ENCODE peak calls at places on chromosomes 3 and 15, in seven cellular contexts. One of them, this sample, is unnamed.

GRCh38 chr3:158845748-158846350 is 44.0 kb downstream of the MFSD1 start:
- DNase-seq in caudate nucleus: no peak
- DNase-seq in A172: peak; percentile 56
- DNase-seq in NCI-H2171: peak; percentile 35
- DNase-seq in Caco-2: no peak
- DNase-seq in CD8-positive, alpha-beta memory T cell: peak; percentile 54
- DNase-seq in astrocyte of the spinal cord: peak; percentile 42
- DNase-seq in this sample: peak; percentile 46

GRCh38 chr3:184756151-184756681 is 44.4 kb upstream of the MAGEF1 start:
- DNase-seq in caudate nucleus: no peak
- DNase-seq in A172: no peak
- DNase-seq in NCI-H2171: no peak
- DNase-seq in Caco-2: no peak
- DNase-seq in CD8-positive, alpha-beta memory T cell: no peak
- DNase-seq in astrocyte of the spinal cord: no peak
- DNase-seq in this sample: no peak

GRCh38 chr15:51172190-51172589 is 77.5 kb upstream of the TNFAIP8L3 start:
- DNase-seq in caudate nucleus: no peak
- DNase-seq in A172: peak; percentile 6
- DNase-seq in NCI-H2171: no peak
- DNase-seq in Caco-2: no peak
- DNase-seq in CD8-positive, alpha-beta memory T cell: no peak
- DNase-seq in astrocyte of the spinal cord: no peak
- DNase-seq in this sample: no peak

GRCh38 chr15:97545799-97546198 is 414.7 kb upstream of the ARRDC4 start:
- DNase-seq in caudate nucleus: no peak
- DNase-seq in A172: no peak
- DNase-seq in NCI-H2171: no peak
- DNase-seq in Caco-2: no peak
- DNase-seq in CD8-positive, alpha-beta memory T cell: no peak
- DNase-seq in astrocyte of the spinal cord: no peak
- DNase-seq in this sample: no peak

GRCh38 chr3:24545917-24546316 is 51.3 kb upstream of the THRB start:
- DNase-seq in caudate nucleus: no peak
- DNase-seq in A172: no peak
- DNase-seq in NCI-H2171: no peak
- DNase-seq in Caco-2: no peak
- DNase-seq in CD8-positive, alpha-beta memory T cell: no peak
- DNase-seq in astrocyte of the spinal cord: no peak
- DNase-seq in this sample: no peak

GRCh38 chr15:56915888-56916287 is 2.6 kb upstream of the TCF12 start:
- DNase-seq in caudate nucleus: no peak
- DNase-seq in A172: no peak
- DNase-seq in NCI-H2171: no peak
- DNase-seq in Caco-2: no peak
- DNase-seq in CD8-positive, alpha-beta memory T cell: no peak
- DNase-seq in astrocyte of the spinal cord: no peak
- DNase-seq in this sample: no peak

GRCh38 chr15:74369756-74370155 is 2.3 kb upstream of the CYP11A1 start:
- DNase-seq in caudate nucleus: no peak
- DNase-seq in A172: no peak
- DNase-seq in NCI-H2171: no peak
- DNase-seq in Caco-2: no peak
- DNase-seq in CD8-positive, alpha-beta memory T cell: no peak
- DNase-seq in astrocyte of the spinal cord: no peak
- DNase-seq in this sample: no peak

GRCh38 chr15:39016706-39017105 is 452.1 kb upstream of the RASGRP1 start:
- DNase-seq in caudate nucleus: no peak
- DNase-seq in A172: peak; percentile 89
- DNase-seq in NCI-H2171: no peak
- DNase-seq in Caco-2: no peak
- DNase-seq in CD8-positive, alpha-beta memory T cell: no peak
- DNase-seq in astrocyte of the spinal cord: peak; percentile 44
- DNase-seq in this sample: no peak

GRCh38 chr3:81744366-81744765 is 17.1 kb downstream of the GBE1 start:
- DNase-seq in caudate nucleus: no peak
- DNase-seq in A172: peak; percentile 95
- DNase-seq in NCI-H2171: no peak
- DNase-seq in Caco-2: no peak
- DNase-seq in CD8-positive, alpha-beta memory T cell: no peak
- DNase-seq in astrocyte of the spinal cord: peak; percentile 90
- DNase-seq in this sample: peak; percentile 85

GRCh38 chr3:147361671-147362420 is 44.5 kb downstream of the ZIC4 start:
- DNase-seq in caudate nucleus: no peak
- DNase-seq in A172: peak; percentile 56
- DNase-seq in NCI-H2171: no peak
- DNase-seq in Caco-2: peak; percentile 47
- DNase-seq in CD8-positive, alpha-beta memory T cell: no peak
- DNase-seq in astrocyte of the spinal cord: peak; percentile 25
- DNase-seq in this sample: peak; percentile 18

GRCh38 chr3:51686512-51687215 is 15.6 kb downstream of the TEX264 start:
- DNase-seq in caudate nucleus: no peak
- DNase-seq in A172: peak; percentile 91
- DNase-seq in NCI-H2171: no peak
- DNase-seq in Caco-2: no peak
- DNase-seq in CD8-positive, alpha-beta memory T cell: peak; percentile 91
- DNase-seq in astrocyte of the spinal cord: no peak
- DNase-seq in this sample: no peak

GRCh38 chr15:69225355-69226027 is 65.1 kb downstream of the GLCE start:
- DNase-seq in caudate nucleus: no peak
- DNase-seq in A172: peak; percentile 8
- DNase-seq in NCI-H2171: no peak
- DNase-seq in Caco-2: no peak
- DNase-seq in CD8-positive, alpha-beta memory T cell: no peak
- DNase-seq in astrocyte of the spinal cord: peak; percentile 58
- DNase-seq in this sample: peak; percentile 41

GRCh38 chr3:170490828-170491560 is 72.3 kb downstream of the CLDN11 start:
- DNase-seq in caudate nucleus: no peak
- DNase-seq in A172: no peak
- DNase-seq in NCI-H2171: no peak
- DNase-seq in Caco-2: no peak
- DNase-seq in CD8-positive, alpha-beta memory T cell: no peak
- DNase-seq in astrocyte of the spinal cord: no peak
- DNase-seq in this sample: no peak

GRCh38 chr3:36965440-36965839 is 20.6 kb upstream of the TRANK1 start:
- DNase-seq in caudate nucleus: no peak
- DNase-seq in A172: no peak
- DNase-seq in NCI-H2171: no peak
- DNase-seq in Caco-2: peak; percentile 80
- DNase-seq in CD8-positive, alpha-beta memory T cell: no peak
- DNase-seq in astrocyte of the spinal cord: no peak
- DNase-seq in this sample: no peak

GRCh38 chr3:46221368-46221767 is 13.3 kb upstream of the CCR1 start:
- DNase-seq in caudate nucleus: no peak
- DNase-seq in A172: no peak
- DNase-seq in NCI-H2171: no peak
- DNase-seq in Caco-2: no peak
- DNase-seq in CD8-positive, alpha-beta memory T cell: no peak
- DNase-seq in astrocyte of the spinal cord: no peak
- DNase-seq in this sample: no peak

GRCh38 chr3:135771760-135772159 is 193.8 kb upstream of the PPP2R3A start:
- DNase-seq in caudate nucleus: no peak
- DNase-seq in A172: no peak
- DNase-seq in NCI-H2171: no peak
- DNase-seq in Caco-2: no peak
- DNase-seq in CD8-positive, alpha-beta memory T cell: no peak
- DNase-seq in astrocyte of the spinal cord: no peak
- DNase-seq in this sample: no peak

GRCh38 chr3:160801386-160802118 is 45.5 kb downstream of the PPM1L start:
- DNase-seq in caudate nucleus: no peak
- DNase-seq in A172: no peak
- DNase-seq in NCI-H2171: no peak
- DNase-seq in Caco-2: no peak
- DNase-seq in CD8-positive, alpha-beta memory T cell: no peak
- DNase-seq in astrocyte of the spinal cord: peak; percentile 22
- DNase-seq in this sample: peak; percentile 38

GRCh38 chr3:69830147-69830546 is 90.9 kb downstream of the MITF start:
- DNase-seq in caudate nucleus: no peak
- DNase-seq in A172: no peak
- DNase-seq in NCI-H2171: no peak
- DNase-seq in Caco-2: no peak
- DNase-seq in CD8-positive, alpha-beta memory T cell: no peak
- DNase-seq in astrocyte of the spinal cord: no peak
- DNase-seq in this sample: no peak

GRCh38 chr3:64267774-64268604 is 42.7 kb upstream of the PRICKLE2 start:
- DNase-seq in caudate nucleus: peak; percentile 42
- DNase-seq in A172: peak; percentile 41
- DNase-seq in NCI-H2171: no peak
- DNase-seq in Caco-2: no peak
- DNase-seq in CD8-positive, alpha-beta memory T cell: no peak
- DNase-seq in astrocyte of the spinal cord: peak; percentile 73
- DNase-seq in this sample: no peak

GRCh38 chr3:185713015-185713414 is 111.8 kb downstream of the IGF2BP2 start:
- DNase-seq in caudate nucleus: no peak
- DNase-seq in A172: no peak
- DNase-seq in NCI-H2171: no peak
- DNase-seq in Caco-2: no peak
- DNase-seq in CD8-positive, alpha-beta memory T cell: no peak
- DNase-seq in astrocyte of the spinal cord: no peak
- DNase-seq in this sample: no peak

GRCh38 chr3:25142609-25143355 is 285.3 kb upstream of the RARB start:
- DNase-seq in caudate nucleus: no peak
- DNase-seq in A172: no peak
- DNase-seq in NCI-H2171: no peak
- DNase-seq in Caco-2: no peak
- DNase-seq in CD8-positive, alpha-beta memory T cell: no peak
- DNase-seq in astrocyte of the spinal cord: no peak
- DNase-seq in this sample: no peak

GRCh38 chr3:194275231-194275671 is 75.9 kb downstream of the CPN2 start:
- DNase-seq in caudate nucleus: no peak
- DNase-seq in A172: no peak
- DNase-seq in NCI-H2171: no peak
- DNase-seq in Caco-2: peak; percentile 21
- DNase-seq in CD8-positive, alpha-beta memory T cell: no peak
- DNase-seq in astrocyte of the spinal cord: no peak
- DNase-seq in this sample: no peak

GRCh38 chr3:171710359-171710758 is 99.9 kb downstream of the PLD1 start:
- DNase-seq in caudate nucleus: no peak
- DNase-seq in A172: no peak
- DNase-seq in NCI-H2171: no peak
- DNase-seq in Caco-2: no peak
- DNase-seq in CD8-positive, alpha-beta memory T cell: no peak
- DNase-seq in astrocyte of the spinal cord: no peak
- DNase-seq in this sample: no peak

GRCh38 chr3:16350041-16350952 is 85.3 kb downstream of the OXNAD1 start:
- DNase-seq in caudate nucleus: no peak
- DNase-seq in A172: peak; percentile 40
- DNase-seq in NCI-H2171: no peak
- DNase-seq in Caco-2: no peak
- DNase-seq in CD8-positive, alpha-beta memory T cell: no peak
- DNase-seq in astrocyte of the spinal cord: peak; percentile 80
- DNase-seq in this sample: no peak

GRCh38 chr15:38189651-38190280 is 62.9 kb upstream of the SPRED1 start:
- DNase-seq in caudate nucleus: no peak
- DNase-seq in A172: peak; percentile 13
- DNase-seq in NCI-H2171: no peak
- DNase-seq in Caco-2: no peak
- DNase-seq in CD8-positive, alpha-beta memory T cell: no peak
- DNase-seq in astrocyte of the spinal cord: no peak
- DNase-seq in this sample: no peak

GRCh38 chr3:62502315-62503300 is 129.3 kb upstream of the FEZF2 start:
- DNase-seq in caudate nucleus: no peak
- DNase-seq in A172: no peak
- DNase-seq in NCI-H2171: peak; percentile 16
- DNase-seq in Caco-2: no peak
- DNase-seq in CD8-positive, alpha-beta memory T cell: no peak
- DNase-seq in astrocyte of the spinal cord: no peak
- DNase-seq in this sample: no peak

GRCh38 chr15:85284497-85284896 is 95.9 kb upstream of the AKAP13 start:
- DNase-seq in caudate nucleus: no peak
- DNase-seq in A172: no peak
- DNase-seq in NCI-H2171: no peak
- DNase-seq in Caco-2: no peak
- DNase-seq in CD8-positive, alpha-beta memory T cell: no peak
- DNase-seq in astrocyte of the spinal cord: no peak
- DNase-seq in this sample: no peak

GRCh38 chr3:151875759-151876158 is 2.3 kb downstream of the SUCNR1 start:
- DNase-seq in caudate nucleus: no peak
- DNase-seq in A172: peak; percentile 55
- DNase-seq in NCI-H2171: no peak
- DNase-seq in Caco-2: no peak
- DNase-seq in CD8-positive, alpha-beta memory T cell: no peak
- DNase-seq in astrocyte of the spinal cord: no peak
- DNase-seq in this sample: no peak

GRCh38 chr3:180018588-180018987 is 18.1 kb downstream of the PEX5L start:
- DNase-seq in caudate nucleus: peak; percentile 13
- DNase-seq in A172: no peak
- DNase-seq in NCI-H2171: no peak
- DNase-seq in Caco-2: no peak
- DNase-seq in CD8-positive, alpha-beta memory T cell: no peak
- DNase-seq in astrocyte of the spinal cord: no peak
- DNase-seq in this sample: no peak

GRCh38 chr3:153422314-153422713 is 260.3 kb downstream of the RAP2B start:
- DNase-seq in caudate nucleus: no peak
- DNase-seq in A172: no peak
- DNase-seq in NCI-H2171: no peak
- DNase-seq in Caco-2: no peak
- DNase-seq in CD8-positive, alpha-beta memory T cell: no peak
- DNase-seq in astrocyte of the spinal cord: no peak
- DNase-seq in this sample: no peak

GRCh38 chr3:133414021-133414392 is 14.2 kb downstream of the BFSP2 start:
- DNase-seq in caudate nucleus: no peak
- DNase-seq in A172: no peak
- DNase-seq in NCI-H2171: no peak
- DNase-seq in Caco-2: no peak
- DNase-seq in CD8-positive, alpha-beta memory T cell: no peak
- DNase-seq in astrocyte of the spinal cord: no peak
- DNase-seq in this sample: no peak

GRCh38 chr15:90837052-90837621 is 31.3 kb upstream of the FURIN start:
- DNase-seq in caudate nucleus: no peak
- DNase-seq in A172: no peak
- DNase-seq in NCI-H2171: no peak
- DNase-seq in Caco-2: no peak
- DNase-seq in CD8-positive, alpha-beta memory T cell: no peak
- DNase-seq in astrocyte of the spinal cord: no peak
- DNase-seq in this sample: no peak

GRCh38 chr3:58241321-58242044 is 3.9 kb downstream of the ABHD6 start:
- DNase-seq in caudate nucleus: no peak
- DNase-seq in A172: no peak
- DNase-seq in NCI-H2171: no peak
- DNase-seq in Caco-2: no peak
- DNase-seq in CD8-positive, alpha-beta memory T cell: no peak
- DNase-seq in astrocyte of the spinal cord: no peak
- DNase-seq in this sample: peak; percentile 20

GRCh38 chr3:184459355-184459754 is 79.5 kb downstream of the CHRD start:
- DNase-seq in caudate nucleus: no peak
- DNase-seq in A172: peak; percentile 90
- DNase-seq in NCI-H2171: no peak
- DNase-seq in Caco-2: no peak
- DNase-seq in CD8-positive, alpha-beta memory T cell: no peak
- DNase-seq in astrocyte of the spinal cord: peak; percentile 76
- DNase-seq in this sample: peak; percentile 76

GRCh38 chr3:49500408-49501257 is 30.6 kb downstream of the DAG1 start:
- DNase-seq in caudate nucleus: no peak
- DNase-seq in A172: peak; percentile 91
- DNase-seq in NCI-H2171: no peak
- DNase-seq in Caco-2: peak; percentile 44
- DNase-seq in CD8-positive, alpha-beta memory T cell: no peak
- DNase-seq in astrocyte of the spinal cord: peak; percentile 97
- DNase-seq in this sample: peak; percentile 63

GRCh38 chr3:22939349-22939748 is 263.8 kb upstream of the UBE2E2 start:
- DNase-seq in caudate nucleus: no peak
- DNase-seq in A172: no peak
- DNase-seq in NCI-H2171: no peak
- DNase-seq in Caco-2: no peak
- DNase-seq in CD8-positive, alpha-beta memory T cell: no peak
- DNase-seq in astrocyte of the spinal cord: peak; percentile 18
- DNase-seq in this sample: no peak

GRCh38 chr3:45952456-45952855 is 9.2 kb downstream of the CXCR6 start:
- DNase-seq in caudate nucleus: no peak
- DNase-seq in A172: no peak
- DNase-seq in NCI-H2171: no peak
- DNase-seq in Caco-2: no peak
- DNase-seq in CD8-positive, alpha-beta memory T cell: no peak
- DNase-seq in astrocyte of the spinal cord: no peak
- DNase-seq in this sample: no peak

GRCh38 chr3:100709840-100710235 is 544 bp downstream of the TFG start:
- DNase-seq in caudate nucleus: no peak
- DNase-seq in A172: no peak
- DNase-seq in NCI-H2171: peak; percentile 74
- DNase-seq in Caco-2: peak; percentile 54
- DNase-seq in CD8-positive, alpha-beta memory T cell: peak; percentile 61
- DNase-seq in astrocyte of the spinal cord: no peak
- DNase-seq in this sample: peak; percentile 58

This sample was measured in RKO.